ENCODE peak calls at places on chromosomes 6 and 20, in seven cellular contexts. N, W, G, V, H, Z and J are unnamed samples.

GRCh38 chr20:8194721-8195120 is 62.7 kb downstream of the PLCB1 start:
- DNase-seq in G (no peak), Z (no peak), N (no peak), H (no peak), V (no peak), W (no peak), J (no peak)

GRCh38 chr6:12458558-12458957 is 168.4 kb downstream of the EDN1 start:
- DNase-seq in V (no peak), N (no peak), Z (no peak), G (no peak), H (no peak), W (no peak), J (no peak)

GRCh38 chr6:33116881-33117711 is 41.3 kb downstream of the HLA-DPB1 start:
- DNase-seq in W (no peak), N (no peak), H (peak; percentile 12), G (peak; percentile 7), Z (no peak), V (peak; percentile 11), J (peak; percentile 70)

GRCh38 chr6:27126815-27127537 is 120.5 kb upstream of the PRSS16 start:
- DNase-seq in G (peak; percentile 91), N (peak; percentile 70), H (peak; percentile 93), W (no peak), Z (peak; percentile 70), V (peak; percentile 91), J (peak; percentile 96)

GRCh38 chr6:21664263-21665081 is 70.9 kb downstream of the SOX4 start:
- DNase-seq in N (no peak), Z (no peak), W (peak; percentile 16), H (no peak), V (peak; percentile 32), G (peak; percentile 37), J (no peak)

GRCh38 chr20:59564171-59564570 is 40.2 kb upstream of the PHACTR3 start:
- DNase-seq in V (no peak), N (no peak), Z (no peak), H (no peak), W (no peak), G (no peak), J (no peak)

GRCh38 chr6:7270320-7271204 is 42.4 kb downstream of the SSR1 start:
- DNase-seq in G (no peak), W (no peak), H (no peak), N (no peak), V (no peak), Z (no peak), J (no peak)

GRCh38 chr6:52663120-52663934 is 7.6 kb upstream of the TMEM14A start:
- DNase-seq in G (peak; percentile 82), H (peak; percentile 84), N (peak; percentile 21), V (peak; percentile 82), Z (peak; percentile 69), W (peak; percentile 65), J (no peak)

GRCh38 chr6:130027948-130028347 is 9.6 kb downstream of the L3MBTL3 start:
- DNase-seq in H (no peak), V (no peak), N (no peak), G (no peak), Z (no peak), W (no peak), J (no peak)

GRCh38 chr6:14277405-14277930 is 159.9 kb downstream of the CD83 start:
- DNase-seq in N (no peak), V (no peak), H (no peak), Z (no peak), G (no peak), W (no peak), J (no peak)

GRCh38 chr6:149754573-149754972 is 5.0 kb downstream of the PCMT1 start:
- DNase-seq in H (no peak), N (no peak), V (peak; percentile 60), Z (no peak), W (no peak), G (no peak), J (no peak)

GRCh38 chr20:23269954-23270353 is 80.6 kb upstream of the NXT1 start:
- DNase-seq in H (no peak), W (no peak), Z (no peak), G (no peak), V (no peak), N (no peak), J (peak; percentile 57)

GRCh38 chr6:109579361-109579760 is 96.3 kb upstream of the ZBTB24 start:
- DNase-seq in Z (peak; percentile 22), G (no peak), V (peak; percentile 58), W (no peak), N (no peak), H (peak; percentile 36), J (no peak)

GRCh38 chr6:102438181-102438580 is 1044.7 kb downstream of the GRIK2 start:
- DNase-seq in H (no peak), V (no peak), G (no peak), N (no peak), Z (no peak), W (no peak), J (no peak)

GRCh38 chr20:2093200-2093781 is 8.3 kb upstream of the STK35 start:
- DNase-seq in H (peak; percentile 10), N (no peak), W (no peak), V (peak; percentile 59), G (no peak), Z (no peak), J (no peak)

GRCh38 chr6:27136978-27137814 is 110.3 kb upstream of the PRSS16 start:
- DNase-seq in H (no peak), W (no peak), N (no peak), G (no peak), Z (no peak), V (no peak), J (no peak)

GRCh38 chr20:47843886-47844567 is 58.7 kb upstream of the SULF2 start:
- DNase-seq in V (peak; percentile 89), H (no peak), G (no peak), W (no peak), Z (no peak), N (no peak), J (no peak)

GRCh38 chr20:460707-461106 is 1.6 kb downstream of the TBC1D20 start:
- DNase-seq in G (peak; percentile 36), Z (no peak), W (no peak), H (peak; percentile 28), V (peak; percentile 40), N (no peak), J (peak; percentile 87)

GRCh38 chr20:63932606-63933160 is 23.5 kb downstream of the UCKL1 start:
- DNase-seq in G (no peak), V (no peak), Z (no peak), W (no peak), N (no peak), H (no peak), J (no peak)

GRCh38 chr20:58103517-58103904 is 124.9 kb downstream of the ANKRD60 start:
- DNase-seq in H (no peak), V (no peak), N (no peak), Z (no peak), G (no peak), W (no peak), J (peak; percentile 21)

GRCh38 chr6:170111141-170111664 is 179.7 kb downstream of the DLL1 start:
- DNase-seq in N (no peak), H (no peak), W (no peak), G (no peak), Z (no peak), V (no peak), J (peak; percentile 10)

GRCh38 chr6:148848915-148849314 is 102.1 kb downstream of the UST start:
- DNase-seq in N (no peak), H (no peak), G (no peak), W (no peak), Z (no peak), V (no peak), J (no peak)

GRCh38 chr6:20424679-20425078 is 23.0 kb downstream of the E2F3 start:
- DNase-seq in Z (no peak), N (no peak), G (no peak), V (no peak), H (no peak), W (no peak), J (no peak)

GRCh38 chr6:134358320-134358719 is 40.4 kb upstream of the SGK1 start:
- DNase-seq in W (no peak), G (peak; percentile 61), V (peak; percentile 9), Z (no peak), H (peak; percentile 13), N (no peak), J (no peak)

GRCh38 chr20:330233-331149 is 5.1 kb downstream of the SOX12 start:
- DNase-seq in W (peak; percentile 72), Z (no peak), N (peak; percentile 38), G (peak; percentile 74), V (peak; percentile 64), H (peak; percentile 83), J (no peak)

GRCh38 chr6:34332255-34333198 is 59.9 kb downstream of the NUDT3 start:
- DNase-seq in W (no peak), H (no peak), Z (no peak), V (no peak), G (no peak), N (no peak), J (no peak)

GRCh38 chr20:59055302-59055701 is 12.7 kb upstream of the PRELID3B start:
- DNase-seq in N (no peak), G (peak; percentile 21), W (no peak), V (peak; percentile 50), H (peak; percentile 59), Z (no peak), J (no peak)